ENCODE peak calls at places on chromosomes 6 and 20, in four cellular contexts. O, Y, Z and G are unnamed samples.

GRCh38 chr6:1436334-1437306 is 47.2 kb downstream of the FOXF2 start:
- DNase-seq in O (peak; percentile 81), Y (peak; percentile 63), Z (peak; percentile 29), G (peak; percentile 58)

GRCh38 chr20:38875170-38875993 is 50.8 kb upstream of the FAM83D start:
- DNase-seq in O (no peak), Y (peak; percentile 81), Z (no peak), G (peak; percentile 80)

GRCh38 chr6:2875840-2876207 is 27.3 kb downstream of the SERPINB9 start:
- DNase-seq in O (no peak), Y (peak; percentile 76), Z (no peak), G (peak; percentile 38)

GRCh38 chr20:63472159-63472811 is at the start of gene KCNQ2:
- DNase-seq in O (peak; percentile 60), Y (no peak), Z (no peak), G (no peak)

GRCh38 chr6:167751579-167752115 is 75.1 kb upstream of the AFDN start:
- DNase-seq in O (no peak), Y (no peak), Z (no peak), G (no peak)

GRCh38 chr6:110703906-110704594 is 111.2 kb downstream of the CDK19 start:
- DNase-seq in O (no peak), Y (no peak), Z (no peak), G (no peak)

GRCh38 chr6:142702501-142703460 is 242.2 kb downstream of the HIVEP2 start:
- DNase-seq in O (no peak), Y (peak; percentile 9), Z (no peak), G (no peak)

GRCh38 chr20:41213150-41213820 is 75.9 kb downstream of the PLCG1 start:
- DNase-seq in O (no peak), Y (no peak), Z (no peak), G (no peak)

GRCh38 chr6:146582857-146583256 is 15.9 kb upstream of the ADGB start:
- DNase-seq in O (no peak), Y (no peak), Z (no peak), G (no peak)

GRCh38 chr20:50628853-50629674 is 62.3 kb downstream of the RIPOR3 start:
- DNase-seq in O (no peak), Y (no peak), Z (no peak), G (no peak)

GRCh38 chr6:158081657-158081935 is 86.5 kb downstream of the SERAC1 start:
- DNase-seq in O (no peak), Y (no peak), Z (no peak), G (no peak)

GRCh38 chr6:82818727-82819126 is 246.9 kb downstream of the UBE3D start:
- DNase-seq in O (no peak), Y (no peak), Z (peak; percentile 19), G (no peak)

GRCh38 chr6:122696079-122696478 is 83.4 kb upstream of the FABP7 start:
- DNase-seq in O (no peak), Y (no peak), Z (peak; percentile 12), G (no peak)

GRCh38 chr6:139857143-139857542 is 482.7 kb upstream of the CITED2 start:
- DNase-seq in O (no peak), Y (no peak), Z (no peak), G (no peak)

GRCh38 chr20:1281279-1282057 is 15.4 kb downstream of the SNPH start:
- DNase-seq in O (no peak), Y (no peak), Z (no peak), G (peak; percentile 5)

GRCh38 chr6:122736606-122737005 is 42.9 kb upstream of the FABP7 start:
- DNase-seq in O (no peak), Y (no peak), Z (no peak), G (no peak)

GRCh38 chr6:113347420-113347819 is 509.7 kb upstream of the MARCKS start:
- DNase-seq in O (no peak), Y (no peak), Z (no peak), G (no peak)

GRCh38 chr6:63805808-63806572 is 170.4 kb downstream of the PHF3 start:
- DNase-seq in O (no peak), Y (no peak), Z (peak; percentile 64), G (no peak)

GRCh38 chr6:16769986-16770376 is 8.7 kb upstream of the ATXN1 start:
- DNase-seq in O (no peak), Y (no peak), Z (peak; percentile 55), G (no peak)

GRCh38 chr20:61127311-61128044 is 124.6 kb upstream of the CDH4 start:
- DNase-seq in O (no peak), Y (no peak), Z (peak; percentile 41), G (no peak)

GRCh38 chr6:79384845-79385244 is 150.4 kb upstream of the HMGN3 start:
- DNase-seq in O (no peak), Y (no peak), Z (no peak), G (no peak)

GRCh38 chr6:130993292-130993765 is 69.7 kb downstream of the EPB41L2 start:
- DNase-seq in O (no peak), Y (no peak), Z (no peak), G (no peak)

GRCh38 chr6:35496851-35497570 is at the start of gene TEAD3:
- DNase-seq in O (peak; percentile 69), Y (peak; percentile 89), Z (no peak), G (peak; percentile 52)

GRCh38 chr6:156185113-156185512 is 592.1 kb upstream of the ARID1B start:
- DNase-seq in O (no peak), Y (no peak), Z (no peak), G (no peak)

GRCh38 chr6:74534485-74535211 is 671.2 kb downstream of the COL12A1 start:
- DNase-seq in O (no peak), Y (no peak), Z (no peak), G (no peak)

GRCh38 chr6:152318278-152318677 is 318.9 kb downstream of the SYNE1 start:
- DNase-seq in O (no peak), Y (no peak), Z (no peak), G (no peak)